ENCODE peak calls at places on chromosomes 6 and 20, in ten cellular contexts. One of them, this sample, is unnamed.

GRCh38 chr20:24208652-24209051 is 220.1 kb upstream of the GGTLC1 start:
- DNase-seq in upper lobe of right lung: no peak
- DNase-seq in foreskin fibroblast: no peak
- DNase-seq in GM12865: no peak
- DNase-seq in CD8-positive, alpha-beta memory T cell: no peak
- DNase-seq in fibroblast of the aortic adventitia: no peak
- DNase-seq in astrocyte of the cerebellum: no peak
- DNase-seq in uterus: no peak
- DNase-seq in astrocyte of the spinal cord: no peak
- DNase-seq in AG04450: no peak
- DNase-seq in this sample: no peak

GRCh38 chr6:19309661-19310060 is 527.5 kb upstream of the ID4 start:
- DNase-seq in uterus: no peak
- DNase-seq in upper lobe of right lung: no peak
- DNase-seq in GM12865: no peak
- DNase-seq in foreskin fibroblast: no peak
- DNase-seq in fibroblast of the aortic adventitia: no peak
- DNase-seq in AG04450: no peak
- DNase-seq in astrocyte of the cerebellum: no peak
- DNase-seq in astrocyte of the spinal cord: no peak
- DNase-seq in CD8-positive, alpha-beta memory T cell: no peak
- DNase-seq in this sample: no peak

GRCh38 chr6:14276667-14277404 is 159.3 kb downstream of the CD83 start:
- DNase-seq in astrocyte of the spinal cord: peak; percentile 46
- DNase-seq in CD8-positive, alpha-beta memory T cell: peak; percentile 58
- DNase-seq in fibroblast of the aortic adventitia: peak; percentile 35
- DNase-seq in uterus: no peak
- DNase-seq in GM12865: peak; percentile 64
- DNase-seq in upper lobe of right lung: no peak
- DNase-seq in astrocyte of the cerebellum: no peak
- DNase-seq in foreskin fibroblast: no peak
- DNase-seq in AG04450: no peak
- DNase-seq in this sample: no peak

GRCh38 chr6:43963203-43963602 is 164.0 kb downstream of the MRPL14 start:
- DNase-seq in uterus: no peak
- DNase-seq in astrocyte of the cerebellum: no peak
- DNase-seq in AG04450: no peak
- DNase-seq in GM12865: no peak
- DNase-seq in astrocyte of the spinal cord: no peak
- DNase-seq in upper lobe of right lung: no peak
- DNase-seq in fibroblast of the aortic adventitia: no peak
- DNase-seq in CD8-positive, alpha-beta memory T cell: no peak
- DNase-seq in foreskin fibroblast: no peak
- DNase-seq in this sample: no peak

GRCh38 chr6:84224251-84224650 is 3.2 kb downstream of the CEP162 start:
- DNase-seq in GM12865: no peak
- DNase-seq in upper lobe of right lung: no peak
- DNase-seq in astrocyte of the cerebellum: peak; percentile 4
- DNase-seq in foreskin fibroblast: no peak
- DNase-seq in AG04450: no peak
- DNase-seq in uterus: no peak
- DNase-seq in fibroblast of the aortic adventitia: peak; percentile 26
- DNase-seq in CD8-positive, alpha-beta memory T cell: no peak
- DNase-seq in astrocyte of the spinal cord: no peak
- DNase-seq in this sample: no peak

GRCh38 chr6:16140607-16141006 is 11.7 kb downstream of the MYLIP start:
- DNase-seq in AG04450: no peak
- DNase-seq in GM12865: no peak
- DNase-seq in uterus: no peak
- DNase-seq in foreskin fibroblast: no peak
- DNase-seq in astrocyte of the spinal cord: no peak
- DNase-seq in upper lobe of right lung: no peak
- DNase-seq in fibroblast of the aortic adventitia: no peak
- DNase-seq in astrocyte of the cerebellum: no peak
- DNase-seq in CD8-positive, alpha-beta memory T cell: no peak
- DNase-seq in this sample: no peak

GRCh38 chr6:28490191-28490890 is 25.3 kb downstream of the GPX6 start:
- DNase-seq in AG04450: no peak
- DNase-seq in GM12865: peak; percentile 34
- DNase-seq in fibroblast of the aortic adventitia: no peak
- DNase-seq in upper lobe of right lung: no peak
- DNase-seq in uterus: peak; percentile 35
- DNase-seq in CD8-positive, alpha-beta memory T cell: no peak
- DNase-seq in foreskin fibroblast: no peak
- DNase-seq in astrocyte of the cerebellum: no peak
- DNase-seq in astrocyte of the spinal cord: no peak
- DNase-seq in this sample: no peak

GRCh38 chr6:72367439-72367838 is 254.4 kb upstream of the KCNQ5 start:
- DNase-seq in foreskin fibroblast: no peak
- DNase-seq in CD8-positive, alpha-beta memory T cell: no peak
- DNase-seq in upper lobe of right lung: no peak
- DNase-seq in uterus: no peak
- DNase-seq in fibroblast of the aortic adventitia: no peak
- DNase-seq in astrocyte of the cerebellum: no peak
- DNase-seq in AG04450: no peak
- DNase-seq in GM12865: peak; percentile 15
- DNase-seq in astrocyte of the spinal cord: no peak
- DNase-seq in this sample: no peak

GRCh38 chr6:80165143-80165542 is 58.7 kb downstream of the BCKDHB start:
- DNase-seq in CD8-positive, alpha-beta memory T cell: no peak
- DNase-seq in upper lobe of right lung: no peak
- DNase-seq in astrocyte of the spinal cord: no peak
- DNase-seq in AG04450: no peak
- DNase-seq in uterus: no peak
- DNase-seq in astrocyte of the cerebellum: no peak
- DNase-seq in foreskin fibroblast: no peak
- DNase-seq in GM12865: peak; percentile 75
- DNase-seq in fibroblast of the aortic adventitia: no peak
- DNase-seq in this sample: no peak

GRCh38 chr6:156820089-156820798 is 43.1 kb downstream of the ARID1B start:
- DNase-seq in GM12865: no peak
- DNase-seq in CD8-positive, alpha-beta memory T cell: no peak
- DNase-seq in uterus: no peak
- DNase-seq in astrocyte of the cerebellum: no peak
- DNase-seq in upper lobe of right lung: no peak
- DNase-seq in foreskin fibroblast: no peak
- DNase-seq in fibroblast of the aortic adventitia: no peak
- DNase-seq in astrocyte of the spinal cord: no peak
- DNase-seq in AG04450: no peak
- DNase-seq in this sample: no peak

GRCh38 chr6:170147832-170148708 is 142.8 kb downstream of the DLL1 start:
- DNase-seq in AG04450: no peak
- DNase-seq in upper lobe of right lung: no peak
- DNase-seq in astrocyte of the spinal cord: no peak
- DNase-seq in uterus: no peak
- DNase-seq in astrocyte of the cerebellum: no peak
- DNase-seq in GM12865: peak; percentile 19
- DNase-seq in fibroblast of the aortic adventitia: no peak
- DNase-seq in foreskin fibroblast: no peak
- DNase-seq in CD8-positive, alpha-beta memory T cell: peak; percentile 82
- DNase-seq in this sample: no peak

GRCh38 chr20:39825524-39825923 is 863.4 kb downstream of the DHX35 start:
- DNase-seq in upper lobe of right lung: no peak
- DNase-seq in astrocyte of the cerebellum: no peak
- DNase-seq in GM12865: no peak
- DNase-seq in AG04450: no peak
- DNase-seq in CD8-positive, alpha-beta memory T cell: no peak
- DNase-seq in foreskin fibroblast: no peak
- DNase-seq in uterus: no peak
- DNase-seq in astrocyte of the spinal cord: no peak
- DNase-seq in fibroblast of the aortic adventitia: no peak
- DNase-seq in this sample: no peak

GRCh38 chr6:151211075-151211474 is 28.7 kb upstream of the AKAP12 start:
- DNase-seq in fibroblast of the aortic adventitia: no peak
- DNase-seq in AG04450: no peak
- DNase-seq in astrocyte of the cerebellum: no peak
- DNase-seq in foreskin fibroblast: no peak
- DNase-seq in GM12865: no peak
- DNase-seq in upper lobe of right lung: no peak
- DNase-seq in uterus: no peak
- DNase-seq in CD8-positive, alpha-beta memory T cell: no peak
- DNase-seq in astrocyte of the spinal cord: no peak
- DNase-seq in this sample: no peak

GRCh38 chr6:125953502-125953875 is 3.1 kb upstream of the HINT3 start:
- DNase-seq in CD8-positive, alpha-beta memory T cell: peak; percentile 47
- DNase-seq in astrocyte of the spinal cord: no peak
- DNase-seq in fibroblast of the aortic adventitia: no peak
- DNase-seq in upper lobe of right lung: no peak
- DNase-seq in astrocyte of the cerebellum: no peak
- DNase-seq in foreskin fibroblast: no peak
- DNase-seq in uterus: no peak
- DNase-seq in AG04450: no peak
- DNase-seq in GM12865: peak; percentile 45
- DNase-seq in this sample: no peak

GRCh38 chr20:8790442-8791074 is 278.3 kb upstream of the PLCB4 start:
- DNase-seq in uterus: peak; percentile 19
- DNase-seq in fibroblast of the aortic adventitia: peak; percentile 74
- DNase-seq in AG04450: peak; percentile 15
- DNase-seq in CD8-positive, alpha-beta memory T cell: no peak
- DNase-seq in astrocyte of the cerebellum: peak; percentile 34
- DNase-seq in astrocyte of the spinal cord: peak; percentile 67
- DNase-seq in GM12865: peak; percentile 50
- DNase-seq in foreskin fibroblast: no peak
- DNase-seq in upper lobe of right lung: no peak
- DNase-seq in this sample: no peak

GRCh38 chr6:149190228-149190831 is 127.2 kb upstream of the TAB2 start:
- DNase-seq in uterus: no peak
- DNase-seq in AG04450: no peak
- DNase-seq in foreskin fibroblast: no peak
- DNase-seq in fibroblast of the aortic adventitia: peak; percentile 9
- DNase-seq in GM12865: peak; percentile 75
- DNase-seq in astrocyte of the spinal cord: peak; percentile 37
- DNase-seq in CD8-positive, alpha-beta memory T cell: peak; percentile 50
- DNase-seq in upper lobe of right lung: no peak
- DNase-seq in astrocyte of the cerebellum: no peak
- DNase-seq in this sample: no peak

GRCh38 chr6:155314773-155315515 is 660 bp upstream of the TFB1M start:
- DNase-seq in uterus: peak; percentile 36
- DNase-seq in astrocyte of the spinal cord: no peak
- DNase-seq in GM12865: peak; percentile 93
- DNase-seq in astrocyte of the cerebellum: peak; percentile 36
- DNase-seq in fibroblast of the aortic adventitia: peak; percentile 90
- DNase-seq in upper lobe of right lung: peak; percentile 71
- DNase-seq in foreskin fibroblast: peak; percentile 89
- DNase-seq in AG04450: peak; percentile 51
- DNase-seq in CD8-positive, alpha-beta memory T cell: peak; percentile 63
- DNase-seq in this sample: peak; percentile 77

GRCh38 chr6:62615366-62616015 is 329.5 kb upstream of the KHDRBS2 start:
- DNase-seq in astrocyte of the cerebellum: no peak
- DNase-seq in foreskin fibroblast: no peak
- DNase-seq in astrocyte of the spinal cord: no peak
- DNase-seq in CD8-positive, alpha-beta memory T cell: no peak
- DNase-seq in GM12865: no peak
- DNase-seq in fibroblast of the aortic adventitia: no peak
- DNase-seq in upper lobe of right lung: peak; percentile 66
- DNase-seq in AG04450: no peak
- DNase-seq in uterus: no peak
- DNase-seq in this sample: no peak

GRCh38 chr6:3357669-3358068 is 98.9 kb downstream of the PSMG4 start:
- DNase-seq in GM12865: no peak
- DNase-seq in astrocyte of the spinal cord: no peak
- DNase-seq in upper lobe of right lung: no peak
- DNase-seq in astrocyte of the cerebellum: no peak
- DNase-seq in CD8-positive, alpha-beta memory T cell: no peak
- DNase-seq in uterus: no peak
- DNase-seq in fibroblast of the aortic adventitia: no peak
- DNase-seq in AG04450: no peak
- DNase-seq in foreskin fibroblast: no peak
- DNase-seq in this sample: no peak
- H3K4me3 ChIP-seq in GM12865: no peak overlapping the region
- H3K4me3 ChIP-seq in astrocyte of the spinal cord: no peak overlapping the region
- H3K4me3 ChIP-seq in upper lobe of right lung: no peak overlapping the region
- H3K4me3 ChIP-seq in astrocyte of the cerebellum: no peak overlapping the region
- H3K4me3 ChIP-seq in CD8-positive, alpha-beta memory T cell: no peak overlapping the region
- H3K4me3 ChIP-seq in uterus: no peak overlapping the region
- H3K4me3 ChIP-seq in fibroblast of the aortic adventitia: no peak overlapping the region
- H3K4me3 ChIP-seq in AG04450: no peak overlapping the region
- H3K4me3 ChIP-seq in foreskin fibroblast: no peak overlapping the region
- H3K4me3 ChIP-seq in this sample: no peak overlapping the region

DNA sequence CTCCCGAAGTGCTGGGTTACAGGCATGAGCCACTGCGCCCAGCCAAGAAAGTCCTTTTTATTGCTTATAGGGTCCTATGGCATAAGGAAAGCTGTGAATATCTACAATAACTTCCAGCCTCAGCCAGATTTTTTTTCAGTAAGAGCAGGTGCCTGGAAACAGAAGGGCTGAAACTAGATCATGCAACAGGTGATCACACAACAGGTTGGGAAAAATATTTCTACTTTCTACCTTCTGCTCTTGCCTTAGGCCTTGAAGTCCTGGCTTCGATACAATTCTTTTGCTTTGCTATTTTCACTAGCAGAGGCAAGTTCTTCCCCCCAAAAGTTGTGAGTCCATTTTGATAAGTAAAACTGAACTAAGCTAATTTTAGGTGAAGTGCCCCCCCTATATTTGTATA is 9.7 kb upstream of the FBXO30 start:
- DNase-seq in GM12865: no peak
- DNase-seq in astrocyte of the spinal cord: no peak
- DNase-seq in CD8-positive, alpha-beta memory T cell: no peak
- DNase-seq in upper lobe of right lung: no peak
- DNase-seq in foreskin fibroblast: no peak
- DNase-seq in fibroblast of the aortic adventitia: no peak
- DNase-seq in AG04450: no peak
- DNase-seq in astrocyte of the cerebellum: no peak
- DNase-seq in uterus: no peak
- DNase-seq in this sample: no peak
- H3K4me3 ChIP-seq in GM12865: no peak overlapping the region
- H3K4me3 ChIP-seq in astrocyte of the spinal cord: no peak overlapping the region
- H3K4me3 ChIP-seq in CD8-positive, alpha-beta memory T cell: no peak overlapping the region
- H3K4me3 ChIP-seq in upper lobe of right lung: no peak overlapping the region
- H3K4me3 ChIP-seq in foreskin fibroblast: no peak overlapping the region
- H3K4me3 ChIP-seq in fibroblast of the aortic adventitia: no peak overlapping the region
- H3K4me3 ChIP-seq in AG04450: no peak overlapping the region
- H3K4me3 ChIP-seq in astrocyte of the cerebellum: no peak overlapping the region
- H3K4me3 ChIP-seq in uterus: no peak overlapping the region
- H3K4me3 ChIP-seq in this sample: no peak overlapping the region

DNA sequence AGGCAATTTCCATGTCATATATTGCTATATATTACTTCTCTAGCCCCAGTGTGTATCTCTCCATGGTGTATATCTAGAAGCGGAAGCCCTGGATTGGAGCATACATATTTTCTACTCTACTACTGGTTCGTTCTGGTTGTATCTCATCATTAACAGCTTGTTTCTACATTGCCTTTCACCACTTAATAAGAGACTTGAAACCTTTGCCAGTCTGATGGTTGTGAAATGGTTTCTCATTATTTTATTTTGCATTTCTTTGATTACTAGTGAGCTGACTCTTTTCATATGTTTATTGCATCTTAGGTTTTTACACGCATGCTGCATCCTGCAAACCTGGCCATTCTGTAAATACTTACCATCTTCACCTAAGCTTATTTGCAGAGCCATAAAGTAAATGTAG is 3.6 kb downstream of the DSTN start:
- DNase-seq in astrocyte of the spinal cord: no peak
- DNase-seq in foreskin fibroblast: no peak
- DNase-seq in CD8-positive, alpha-beta memory T cell: no peak
- DNase-seq in uterus: no peak
- DNase-seq in fibroblast of the aortic adventitia: no peak
- DNase-seq in GM12865: no peak
- DNase-seq in AG04450: no peak
- DNase-seq in upper lobe of right lung: no peak
- DNase-seq in astrocyte of the cerebellum: no peak
- DNase-seq in this sample: no peak
- H3K4me3 ChIP-seq in astrocyte of the spinal cord: no peak overlapping the region
- H3K4me3 ChIP-seq in foreskin fibroblast: no peak overlapping the region
- H3K4me3 ChIP-seq in CD8-positive, alpha-beta memory T cell: no peak overlapping the region
- H3K4me3 ChIP-seq in uterus: peak overlapping the region; percentile 72
- H3K4me3 ChIP-seq in fibroblast of the aortic adventitia: no peak overlapping the region
- H3K4me3 ChIP-seq in GM12865: no peak overlapping the region
- H3K4me3 ChIP-seq in AG04450: no peak overlapping the region
- H3K4me3 ChIP-seq in upper lobe of right lung: peak overlapping the region; percentile 93
- H3K4me3 ChIP-seq in astrocyte of the cerebellum: no peak overlapping the region
- H3K4me3 ChIP-seq in this sample: no peak overlapping the region

GRCh38 chr20:34312024-34312460 is 8.9 kb upstream of the AHCY start:
- DNase-seq in astrocyte of the spinal cord: no peak
- DNase-seq in upper lobe of right lung: no peak
- DNase-seq in CD8-positive, alpha-beta memory T cell: no peak
- DNase-seq in AG04450: no peak
- DNase-seq in uterus: no peak
- DNase-seq in fibroblast of the aortic adventitia: no peak
- DNase-seq in foreskin fibroblast: no peak
- DNase-seq in astrocyte of the cerebellum: no peak
- DNase-seq in GM12865: no peak
- DNase-seq in this sample: no peak
- H3K4me3 ChIP-seq in astrocyte of the spinal cord: peak overlapping the region; percentile 10
- H3K4me3 ChIP-seq in upper lobe of right lung: no peak overlapping the region
- H3K4me3 ChIP-seq in CD8-positive, alpha-beta memory T cell: no peak overlapping the region
- H3K4me3 ChIP-seq in AG04450: no peak overlapping the region
- H3K4me3 ChIP-seq in uterus: no peak overlapping the region
- H3K4me3 ChIP-seq in fibroblast of the aortic adventitia: no peak overlapping the region
- H3K4me3 ChIP-seq in foreskin fibroblast: no peak overlapping the region
- H3K4me3 ChIP-seq in astrocyte of the cerebellum: peak overlapping the region; percentile 18
- H3K4me3 ChIP-seq in GM12865: no peak overlapping the region
- H3K4me3 ChIP-seq in this sample: no peak overlapping the region